ENCODE peak calls at places on chromosomes 12 and 14, in seven cellular contexts. R is GM04503; T is activated CD8-positive, alpha-beta memory T cell treated with anti-CD3 and anti-CD28 coated beads for 24 hours; V is Caco-2; W is T-helper 1 cell; L is ovary; E is psoas muscle. U is an unnamed sample.

GRCh38 chr14:75615200-75615599 is 36.8 kb downstream of the FLVCR2 start:
- DNase-seq in R (no peak), T (no peak), V (no peak), W (no peak), L (no peak), E (no peak), U (no peak)

GRCh38 chr14:50417853-50418252 is 21.2 kb upstream of the CDKL1 start:
- DNase-seq in R (no peak), T (no peak), V (no peak), W (no peak), L (no peak), E (no peak), U (no peak)

GRCh38 chr12:111730420-111730819 is 36.3 kb upstream of the ALDH2 start:
- DNase-seq in R (no peak), T (no peak), V (no peak), W (no peak), L (no peak), E (no peak), U (no peak)

GRCh38 chr14:72904840-72905561 is 11.1 kb upstream of the DPF3 start:
- DNase-seq in R (no peak), T (peak), V (peak), W (peak), L (peak), E (peak), U (peak)

GRCh38 chr14:91317381-91318313 is 73.1 kb upstream of the GPR68 start:
- DNase-seq in R (no peak), T (peak), V (no peak), W (peak), L (peak), E (peak), U (peak)

GRCh38 chr14:99946652-99947489 is 118.4 kb upstream of the EVL start:
- DNase-seq in R (no peak), T (peak), V (peak), W (peak), L (peak), E (no peak), U (peak)

GRCh38 chr14:101024686-101025085 is 121.2 kb upstream of the RTL1 start:
- DNase-seq in R (no peak), T (no peak), V (no peak), W (no peak), L (no peak), E (no peak), U (no peak)

GRCh38 chr12:2795291-2796186 is 769 bp downstream of the FKBP4 start:
- DNase-seq in R (no peak), T (peak), V (peak), W (peak), L (peak), E (peak), U (peak)

GRCh38 chr12:96466939-96467751 is 22.2 kb upstream of the CFAP54 start:
- DNase-seq in R (no peak), T (no peak), V (no peak), W (no peak), L (no peak), E (no peak), U (no peak)

GRCh38 chr14:99268776-99269510 is 3.1 kb downstream of the BCL11B start:
- DNase-seq in R (no peak), T (peak), V (no peak), W (no peak), L (no peak), E (no peak), U (no peak)

GRCh38 chr12:65156366-65156831 is 13.0 kb upstream of the LEMD3 start:
- DNase-seq in R (no peak), T (no peak), V (no peak), W (no peak), L (no peak), E (no peak), U (no peak)

GRCh38 chr14:68884031-68885030 is 91.5 kb upstream of the ZFP36L1 start:
- DNase-seq in R (peak), T (no peak), V (no peak), W (no peak), L (no peak), E (peak), U (no peak)

GRCh38 chr12:102512523-102512922 is 32.2 kb upstream of the IGF1 start:
- DNase-seq in R (no peak), T (no peak), V (no peak), W (no peak), L (no peak), E (no peak), U (no peak)

GRCh38 chr12:20624718-20625117 is 70.4 kb upstream of the SLCO1C1 start:
- DNase-seq in R (no peak), T (no peak), V (peak), W (no peak), L (no peak), E (no peak), U (no peak)

GRCh38 chr14:51424569-51425251 is 184.7 kb downstream of the TMX1 start:
- DNase-seq in R (peak), T (no peak), V (no peak), W (no peak), L (no peak), E (peak), U (no peak)

GRCh38 chr14:92846162-92846897 is 52.2 kb downstream of the GOLGA5 start:
- DNase-seq in R (peak), T (no peak), V (no peak), W (no peak), L (no peak), E (no peak), U (peak)

GRCh38 chr12:52132754-52133161 is 53.3 kb downstream of the SMIM41 start:
- DNase-seq in R (no peak), T (peak), V (no peak), W (no peak), L (no peak), E (peak), U (no peak)

GRCh38 chr12:24505366-24506025 is 443.4 kb downstream of the BCAT1 start:
- DNase-seq in R (no peak), T (no peak), V (no peak), W (no peak), L (no peak), E (no peak), U (no peak)

GRCh38 chr12:19937161-19937560 is 431.2 kb upstream of the PDE3A start:
- DNase-seq in R (no peak), T (no peak), V (no peak), W (no peak), L (no peak), E (no peak), U (no peak)

GRCh38 chr12:79400481-79400880 is 290.3 kb downstream of the PAWR start:
- DNase-seq in R (no peak), T (no peak), V (no peak), W (no peak), L (no peak), E (no peak), U (no peak)

GRCh38 chr14:47710581-47710980 is 35.2 kb upstream of the MDGA2 start:
- DNase-seq in R (no peak), T (no peak), V (no peak), W (no peak), L (no peak), E (no peak), U (no peak)

GRCh38 chr14:60183724-60184596 is 18.8 kb upstream of the DHRS7 start:
- DNase-seq in R (no peak), T (no peak), V (peak), W (peak), L (no peak), E (no peak), U (peak)

GRCh38 chr14:49861581-49861922 is 9.0 kb upstream of the NEMF start:
- DNase-seq in R (peak), T (peak), V (peak), W (peak), L (peak), E (peak), U (peak)

GRCh38 chr12:85835417-85835809 is 796 bp downstream of the RASSF9 start:
- DNase-seq in R (no peak), T (no peak), V (no peak), W (no peak), L (no peak), E (no peak), U (no peak)

GRCh38 chr12:112900298-112901145 is 6.2 kb upstream of the OAS1 start:
- DNase-seq in R (no peak), T (no peak), V (peak), W (peak), L (no peak), E (no peak), U (peak)

GRCh38 chr14:101519090-101519489 is 42.2 kb upstream of the DIO3 start:
- DNase-seq in R (no peak), T (no peak), V (no peak), W (no peak), L (no peak), E (peak), U (no peak)

GRCh38 chr12:119096429-119097202 is 82.1 kb upstream of the HSPB8 start:
- DNase-seq in R (no peak), T (no peak), V (no peak), W (no peak), L (no peak), E (no peak), U (no peak)

GRCh38 chr12:87520968-87521367 is 508.2 kb downstream of the C12orf50 start:
- DNase-seq in R (no peak), T (no peak), V (no peak), W (no peak), L (no peak), E (no peak), U (no peak)

U was measured in K562.